ENCODE peak calls at places on chromosome 13, in four cellular contexts. R, O, D and M are unnamed samples.

GRCh38 chr13:107665926-107666458 is 549.3 kb downstream of the LIG4 start:
- DNase-seq in R (no peak), D (no peak), O (no peak), M (no peak)

GRCh38 chr13:26629260-26629659 is 71.8 kb downstream of the WASF3 start:
- DNase-seq in R (peak; percentile 43), O (no peak), D (no peak), M (no peak)

GRCh38 chr13:46983881-46984280 is 87.0 kb upstream of the HTR2A start:
- DNase-seq in O (no peak), D (no peak), R (no peak), M (no peak)

GRCh38 chr13:76852991-76853390 is 33.2 kb downstream of the KCTD12 start:
- DNase-seq in D (no peak), R (peak; percentile 35), O (no peak), M (no peak)

GRCh38 chr13:83498486-83499190 is 383.6 kb downstream of the SLITRK1 start:
- DNase-seq in D (no peak), O (no peak), R (no peak), M (no peak)

GRCh38 chr13:24630851-24631341 is 49.3 kb upstream of the ATP12A start:
- DNase-seq in O (no peak), R (peak; percentile 83), D (no peak), M (no peak)

GRCh38 chr13:45055198-45055901 is 65.0 kb upstream of the GTF2F2 start:
- DNase-seq in R (peak; percentile 25), O (no peak), D (no peak), M (no peak)

GRCh38 chr13:106919638-106920037 is 351.7 kb upstream of the ARGLU1 start:
- DNase-seq in O (peak; percentile 43), D (peak; percentile 63), R (no peak), M (peak; percentile 74)

GRCh38 chr13:89695343-89696257 is 1651.9 kb upstream of the MIR17HG start:
- DNase-seq in O (no peak), R (peak; percentile 71), D (no peak), M (no peak)

GRCh38 chr13:76440568-76440967 is 445.6 kb downstream of the KCTD12 start:
- DNase-seq in O (no peak), R (no peak), D (no peak), M (no peak)

GRCh38 chr13:36362251-36362650 is 16.1 kb upstream of the SPART start:
- DNase-seq in D (no peak), O (no peak), R (peak; percentile 8), M (no peak)

GRCh38 chr13:59842507-59842906 is 321.2 kb downstream of the DIAPH3 start:
- DNase-seq in O (no peak), D (no peak), R (no peak), M (no peak)

GRCh38 chr13:95641291-95641811 is 3.2 kb downstream of the DZIP1 start:
- DNase-seq in R (no peak), O (no peak), D (no peak), M (no peak)

GRCh38 chr13:75993246-75993645 is 357.1 kb downstream of the LMO7 start:
- DNase-seq in D (no peak), O (no peak), R (no peak), M (no peak)

GRCh38 chr13:59679239-59679638 is 484.5 kb downstream of the DIAPH3 start:
- DNase-seq in O (no peak), D (no peak), R (no peak), M (no peak)

GRCh38 chr13:80052286-80052685 is 288.6 kb downstream of the SPRY2 start:
- DNase-seq in R (no peak), D (no peak), O (no peak), M (no peak)

GRCh38 chr13:89923731-89924130 is 1423.8 kb upstream of the MIR17HG start:
- DNase-seq in O (no peak), R (no peak), D (no peak), M (no peak)

GRCh38 chr13:31896427-31896826 is 135.1 kb upstream of the FRY start:
- DNase-seq in O (peak; percentile 48), D (peak; percentile 42), R (no peak), M (no peak)

GRCh38 chr13:30169442-30169841 is 137.9 kb downstream of the KATNAL1 start:
- DNase-seq in D (no peak), O (no peak), R (no peak), M (no peak)

GRCh38 chr13:46211521-46212351 is at the start of gene LRRC63:
- DNase-seq in O (peak; percentile 72), D (peak; percentile 81), R (peak; percentile 79), M (peak; percentile 76)

GRCh38 chr13:37526710-37527446 is 71.7 kb downstream of the POSTN start:
- DNase-seq in R (no peak), O (no peak), D (no peak), M (peak; percentile 12)

GRCh38 chr13:71252191-71252704 is 614.8 kb downstream of the DACH1 start:
- DNase-seq in D (no peak), O (no peak), R (no peak), M (no peak)

GRCh38 chr13:77994166-77994565 is 75.5 kb upstream of the EDNRB start:
- DNase-seq in D (no peak), R (no peak), O (no peak), M (no peak)

GRCh38 chr13:96982672-96983071 is 11.6 kb downstream of the OXGR1 start:
- DNase-seq in O (no peak), R (peak; percentile 24), D (no peak), M (no peak)

GRCh38 chr13:104900186-104900817 is 1635.2 kb downstream of the EFNB2 start:
- DNase-seq in D (no peak), O (no peak), R (no peak), M (no peak)

GRCh38 chr13:83274679-83275078 is 607.6 kb downstream of the SLITRK1 start:
- DNase-seq in R (no peak), O (no peak), D (no peak), M (no peak)

GRCh38 chr13:74064805-74065204 is 69.4 kb downstream of the KLF12 start:
- DNase-seq in O (no peak), R (no peak), D (no peak), M (no peak)

GRCh38 chr13:98141509-98141908 is 1.4 kb upstream of the FARP1 start:
- DNase-seq in R (no peak), O (no peak), D (no peak), M (no peak)

GRCh38 chr13:109135018-109135417 is 505.6 kb downstream of the MYO16 start:
- DNase-seq in O (no peak), R (no peak), D (no peak), M (no peak)
- H3K4me1 ChIP-seq in O (no peaks in the 10 kb centered on the region), R (no peaks in the 10 kb centered on the region), D (peaks cover 5% of the 10 kb centered on the region), M (peaks cover 4% of the 10 kb centered on the region)

GRCh38 chr13:40875583-40875982 is 86.2 kb downstream of the SLC25A15 start:
- DNase-seq in O (no peak), D (no peak), R (no peak), M (no peak)
- H3K9me3 ChIP-seq in O (peaks cover 26% of the 10 kb centered on the region), D (peaks cover 68% of the 10 kb centered on the region), R (peaks cover 31% of the 10 kb centered on the region), M (peaks cover 62% of the 10 kb centered on the region)

GRCh38 chr13:51618626-51619025 is 34.4 kb downstream of the WDFY2 start:
- DNase-seq in O (no peak), D (no peak), R (no peak), M (no peak)

GRCh38 chr13:51619614-51620013 is 35.4 kb downstream of the WDFY2 start:
- DNase-seq in O (no peak), D (no peak), R (no peak), M (no peak)

GRCh38 chr13:51621597-51621996 is 37.3 kb downstream of the WDFY2 start:
- DNase-seq in D (no peak), R (no peak), O (no peak), M (no peak)

GRCh38 chr13:51623473-51623872 is 39.2 kb downstream of the WDFY2 start:
- DNase-seq in R (no peak), O (no peak), D (no peak), M (no peak)

GRCh38 chr13:51620165-51620983 is 36.1 kb downstream of the WDFY2 start:
- DNase-seq in D (peak; percentile 38), R (no peak), O (no peak), M (peak; percentile 59)
- H3K4me1 ChIP-seq in D (peaks cover 75% of the 10 kb centered on the region), R (no peaks in the 10 kb centered on the region), O (no peaks in the 10 kb centered on the region), M (peaks cover 61% of the 10 kb centered on the region)

GRCh38 chr13:42561752-42562467 is 12.0 kb upstream of the TNFSF11 start:
- DNase-seq in R (no peak), O (no peak), D (no peak), M (no peak)
- H3K9me3 ChIP-seq in R (peaks cover 5% of the 10 kb centered on the region), O (no peaks in the 10 kb centered on the region), D (peaks cover 20% of the 10 kb centered on the region), M (peaks cover 11% of the 10 kb centered on the region)